ENCODE peak calls at places on chromosome 11, in five cellular contexts. P, S, V, E and O are unnamed samples.
A peak's percentile ranks its signal among the peaks of the same experiment; 100 is the strongest.

GRCh38 chr11:73334244-73335203 is 26.4 kb downstream of the ARHGEF17 start:
- DNase-seq in P (peak; percentile 86), S (peak; percentile 15), V (peak; percentile 36), E (peak; percentile 62), O (peak; percentile 39)

GRCh38 chr11:71446942-71447688 is 1.1 kb downstream of the DHCR7 start:
- DNase-seq in P (peak; percentile 91), S (no peak), V (no peak), E (peak; percentile 82), O (peak; percentile 66)

GRCh38 chr11:67033661-67034166 is 10.8 kb downstream of the SYT12 start:
- DNase-seq in P (peak; percentile 97), S (no peak), V (no peak), E (peak; percentile 35), O (no peak)

GRCh38 chr11:125166903-125167291 is 2.3 kb downstream of the PKNOX2 start:
- DNase-seq in P (no peak), S (no peak), V (no peak), E (no peak), O (no peak)

GRCh38 chr11:130204703-130205095 is 45.1 kb downstream of the ST14 start:
- DNase-seq in P (no peak), S (no peak), V (no peak), E (no peak), O (no peak)

GRCh38 chr11:116517077-116517476 is 255.7 kb downstream of the BUD13 start:
- DNase-seq in P (no peak), S (no peak), V (no peak), E (no peak), O (no peak)

GRCh38 chr11:109641549-109641948 is 219.6 kb downstream of the C11orf87 start:
- DNase-seq in P (peak; percentile 69), S (no peak), V (no peak), E (peak; percentile 61), O (peak; percentile 77)

GRCh38 chr11:73311394-73311869 is 3.4 kb downstream of the ARHGEF17 start:
- DNase-seq in P (no peak), S (no peak), V (no peak), E (no peak), O (no peak)

GRCh38 chr11:112229746-112230433 is 3.7 kb downstream of the PTS start:
- DNase-seq in P (peak; percentile 88), S (no peak), V (no peak), E (no peak), O (no peak)

GRCh38 chr11:69394902-69395690 is 86.4 kb upstream of the LINC01488 start:
- DNase-seq in P (peak; percentile 39), S (no peak), V (no peak), E (no peak), O (no peak)

GRCh38 chr11:92528051-92528450 is 303.4 kb downstream of the FAT3 start:
- DNase-seq in P (peak; percentile 40), S (no peak), V (no peak), E (peak; percentile 9), O (no peak)

GRCh38 chr11:68806931-68807844 is 34.5 kb downstream of the CPT1A start:
- DNase-seq in P (peak; percentile 78), S (no peak), V (no peak), E (peak; percentile 71), O (no peak)

GRCh38 chr11:45658292-45658991 is 7.0 kb downstream of the CHST1 start:
- DNase-seq in P (peak; percentile 74), S (no peak), V (no peak), E (no peak), O (peak; percentile 66)

GRCh38 chr11:129968611-129969419 is 33.8 kb downstream of the PRDM10 start:
- DNase-seq in P (no peak), S (no peak), V (peak; percentile 66), E (no peak), O (no peak)

GRCh38 chr11:27557223-27557622 is 50.7 kb upstream of the LIN7C start:
- DNase-seq in P (peak; percentile 30), S (no peak), V (no peak), E (no peak), O (no peak)

GRCh38 chr11:121159721-121160120 is 58.7 kb downstream of the TECTA start:
- DNase-seq in P (no peak), S (no peak), V (no peak), E (no peak), O (no peak)

GRCh38 chr11:92268546-92268945 is 43.9 kb downstream of the FAT3 start:
- DNase-seq in P (peak; percentile 15), S (no peak), V (no peak), E (no peak), O (no peak)

GRCh38 chr11:68373189-68373809 is 60.9 kb downstream of the LRP5 start:
- DNase-seq in P (peak; percentile 68), S (no peak), V (no peak), E (no peak), O (no peak)

GRCh38 chr11:124841765-124842700 is 23.2 kb upstream of the ROBO3 start:
- DNase-seq in P (no peak), S (no peak), V (no peak), E (no peak), O (peak; percentile 45)

GRCh38 chr11:8250981-8251620 is 12.6 kb downstream of the LMO1 start:
- DNase-seq in P (no peak), S (no peak), V (no peak), E (no peak), O (no peak)

DNA sequence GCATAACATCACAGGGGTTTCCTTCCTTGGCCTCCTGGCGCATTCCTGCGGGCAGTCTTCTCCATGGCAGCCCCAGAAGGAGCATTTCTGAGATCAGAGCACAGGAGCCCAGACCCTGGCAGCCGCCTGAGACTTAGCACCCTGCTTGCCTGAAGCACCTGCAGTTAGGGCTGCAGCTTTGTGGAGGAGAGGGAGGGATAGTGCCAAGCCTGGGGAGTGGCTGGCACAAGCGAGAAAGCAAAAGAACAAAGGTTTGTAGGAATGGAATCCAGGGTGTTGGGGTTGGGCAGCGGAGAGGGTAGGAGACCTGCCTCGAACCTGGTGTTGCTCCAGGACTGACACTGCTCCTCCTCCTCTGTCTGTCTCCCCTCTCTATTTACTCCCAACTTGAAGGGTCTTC is 66.9 kb downstream of the SCN3B start:
- DNase-seq in P (no peak), S (no peak), V (no peak), E (no peak), O (no peak)
- TF ChIP-seq EZH2phosphoT487 in P (no peak), S (no peak), V (no peak), E (no peak), O (no peak)

GRCh38 chr11:35539256-35539655 is 13.8 kb upstream of the PAMR1 start:
- DNase-seq in P (peak; percentile 56), S (no peak), V (no peak), E (no peak), O (no peak)
- H3K4me1 ChIP-seq in P (peaks cover 41% of the 10 kb centered on the region), S (no peaks in the 10 kb centered on the region), V (no peaks in the 10 kb centered on the region), E (no peaks in the 10 kb centered on the region), O (peaks cover 45% of the 10 kb centered on the region)

GRCh38 chr11:36019722-36020121 is 75.9 kb downstream of the LDLRAD3 start:
- DNase-seq in P (no peak), S (no peak), V (no peak), E (no peak), O (no peak)

GRCh38 chr11:36015806-36016205 is 71.9 kb downstream of the LDLRAD3 start:
- DNase-seq in P (no peak), S (no peak), V (no peak), E (no peak), O (no peak)

GRCh38 chr11:36016709-36017108 is 72.8 kb downstream of the LDLRAD3 start:
- DNase-seq in P (no peak), S (no peak), V (no peak), E (no peak), O (no peak)

GRCh38 chr11:36016263-36016662 is 72.4 kb downstream of the LDLRAD3 start:
- DNase-seq in P (peak; percentile 27), S (no peak), V (no peak), E (no peak), O (no peak)

DNA sequence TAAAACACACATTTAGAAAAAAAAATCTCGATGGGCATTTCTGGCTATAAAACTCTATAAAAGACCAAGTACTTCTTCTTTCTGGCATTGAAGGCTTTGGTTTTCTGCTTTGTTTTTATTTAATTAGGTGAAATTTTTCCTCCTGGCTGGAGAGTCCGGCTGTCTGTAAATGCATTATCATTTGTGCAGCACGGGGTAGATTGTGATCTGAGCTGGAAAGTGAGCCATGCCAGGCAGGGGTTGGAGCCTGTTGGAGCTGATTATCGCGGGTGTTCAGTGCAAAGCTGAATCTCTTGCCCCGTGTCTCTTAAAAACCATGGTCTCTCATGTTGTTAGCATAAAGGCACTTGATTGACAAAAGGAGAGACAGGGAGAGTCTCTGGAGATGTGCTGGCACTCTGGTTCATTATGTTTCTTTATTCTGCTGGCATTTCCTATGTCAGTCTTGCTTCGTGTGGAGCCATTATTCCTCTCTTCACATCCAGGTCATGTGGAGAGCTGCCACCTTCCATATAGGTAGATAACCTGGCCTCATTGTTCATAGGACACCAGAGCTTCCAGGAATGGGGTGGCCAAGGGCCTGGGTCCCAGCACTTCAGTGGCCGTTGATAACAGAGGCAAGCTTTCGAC is 75.2 kb downstream of the LDLRAD3 start:
- DNase-seq in P (no peak), S (no peak), V (no peak), E (no peak), O (no peak)
- H3K4me3 ChIP-seq in P (no peak overlapping the region), S (no peak overlapping the region), V (no peak overlapping the region), E (no peak overlapping the region), O (no peak overlapping the region)

GRCh38 chr11:29685361-29685760 is 331.5 kb downstream of the KCNA4 start:
- DNase-seq in P (peak; percentile 8), S (no peak), V (no peak), E (no peak), O (no peak)
- TF ChIP-seq EZH2phosphoT487 in P (no peak), S (no peak), V (no peak), E (no peak), O (no peak)

DNA sequence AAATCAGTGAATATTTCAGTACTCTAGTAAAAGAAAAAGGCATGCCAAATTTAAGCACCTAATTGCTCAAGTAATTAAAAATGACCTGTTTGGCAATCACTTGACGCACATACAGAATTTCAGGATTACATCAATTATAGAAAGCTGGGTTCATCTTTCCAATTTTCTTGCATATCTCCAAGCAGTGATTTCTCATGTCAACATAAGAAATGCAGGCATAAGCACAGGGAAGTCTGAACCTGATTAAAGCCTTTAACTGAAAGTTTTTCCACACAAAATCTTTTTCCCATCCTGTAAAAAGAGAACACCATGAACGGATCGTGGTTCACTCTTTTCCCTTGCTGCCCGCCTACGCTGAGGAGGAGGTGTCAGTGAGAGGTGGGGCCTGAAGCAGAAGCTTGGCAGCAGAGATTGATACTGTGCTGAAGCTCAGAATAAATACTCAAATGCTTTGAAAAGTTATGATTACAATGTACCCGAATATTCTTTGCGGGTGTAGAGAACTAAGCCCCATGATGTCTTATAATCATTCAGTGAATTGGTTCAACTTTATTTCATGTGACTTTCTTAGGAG is 704.1 kb upstream of the CCDC90B start:
- DNase-seq in P (peak; percentile 3), S (no peak), V (no peak), E (no peak), O (no peak)
- H3K4me1 ChIP-seq in P (no peaks in the 10 kb centered on the region), S (no peaks in the 10 kb centered on the region), V (no peaks in the 10 kb centered on the region), E (no peaks in the 10 kb centered on the region), O (no peaks in the 10 kb centered on the region)

GRCh38 chr11:128157423-128158298 is 429.7 kb downstream of the ETS1 start:
- DNase-seq in P (peak; percentile 87), S (peak; percentile 72), V (peak; percentile 80), E (peak; percentile 93), O (peak; percentile 80)
- H3K4me3 ChIP-seq in P (peak overlapping the region; percentile 66), S (no peak overlapping the region), V (no peak overlapping the region), E (peak overlapping the region; percentile 46), O (no peak overlapping the region)

GRCh38 chr11:118634435-118635236 is 27.2 kb downstream of the PHLDB1 start:
- DNase-seq in P (peak; percentile 56), S (no peak), V (no peak), E (peak; percentile 86), O (peak; percentile 91)
- TF ChIP-seq EZH2phosphoT487 in P (no peak), S (no peak), V (no peak), E (no peak), O (no peak)

GRCh38 chr11:16787035-16787744 is 48.7 kb downstream of the C11orf58 start:
- DNase-seq in P (peak; percentile 65), S (no peak), V (no peak), E (peak; percentile 25), O (no peak)
- H3K4me1 ChIP-seq in P (peaks cover 31% of the 10 kb centered on the region), S (peaks cover 33% of the 10 kb centered on the region), V (no peaks in the 10 kb centered on the region), E (peaks cover 50% of the 10 kb centered on the region), O (peaks cover 20% of the 10 kb centered on the region)